ENCODE peak calls at places on chromosomes 16 and 17, in four cellular contexts. T, K, C and S are unnamed samples.

GRCh38 chr16:5041604-5042133 is 7.9 kb upstream of the NAGPA start:
- DNase-seq in T (peak; percentile 31), K (no peak), C (peak; percentile 51), S (no peak)

GRCh38 chr17:64992325-64992802 is 64.2 kb downstream of the GNA13 start:
- DNase-seq in T (no peak), K (no peak), C (peak; percentile 51), S (no peak)

GRCh38 chr17:6491071-6491700 is 46.9 kb downstream of the PIMREG start:
- DNase-seq in T (no peak), K (no peak), C (no peak), S (no peak)

GRCh38 chr16:57303021-57303909 is 18.8 kb upstream of the PLLP start:
- DNase-seq in K (no peak), C (no peak), T (no peak), S (no peak)

GRCh38 chr17:31654936-31655335 is 204.1 kb downstream of the COPRS start:
- DNase-seq in T (no peak), C (no peak), K (no peak), S (no peak)

GRCh38 chr17:79806863-79807720 is 10.2 kb upstream of the CBX8 start:
- DNase-seq in T (no peak), K (no peak), C (no peak), S (no peak)

GRCh38 chr16:29148867-29149272 is 164.0 kb downstream of the LAT start:
- DNase-seq in T (no peak), C (no peak), K (no peak), S (no peak)

GRCh38 chr17:74873874-74874614 is 1.2 kb upstream of the FDXR start:
- DNase-seq in T (peak; percentile 10), K (no peak), C (no peak), S (no peak)

DNA sequence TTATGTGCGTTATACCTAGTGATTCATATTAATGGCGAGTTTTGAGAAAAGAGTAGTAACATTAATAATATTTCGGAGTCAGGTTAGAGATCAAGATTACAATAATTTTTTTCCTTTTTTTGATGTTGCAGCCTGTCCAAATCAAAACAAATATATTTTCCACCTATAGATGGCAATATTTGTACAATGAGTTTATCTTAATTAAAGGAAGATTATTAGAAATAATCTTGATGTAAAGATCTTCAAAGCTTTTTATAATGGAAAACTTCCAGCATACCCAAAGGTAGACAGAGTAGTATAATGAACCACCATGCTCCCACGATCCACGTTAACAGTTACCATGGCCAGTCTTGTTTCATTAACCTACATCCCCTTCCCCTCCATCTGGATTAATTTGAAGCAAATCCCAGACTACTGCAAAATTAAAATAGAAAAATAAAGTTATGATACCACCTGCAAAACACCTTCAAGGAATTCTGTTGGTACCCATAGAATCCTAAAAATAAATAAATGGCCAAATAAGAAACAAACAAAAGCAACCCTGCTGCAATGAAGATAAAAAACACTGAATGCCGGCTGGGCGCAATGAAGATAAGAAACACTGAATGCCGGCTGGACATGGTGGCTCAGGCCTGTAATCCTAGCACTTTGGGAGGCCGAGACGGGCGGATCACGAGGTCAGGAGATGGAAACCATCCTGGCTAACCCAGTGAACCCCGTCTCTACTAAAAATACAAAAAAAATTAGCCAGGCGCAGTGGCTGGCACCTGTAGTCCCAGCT is 46.5 kb upstream of the GINS3 start:
- DNase-seq in T (peak; percentile 7), C (peak; percentile 11), K (no peak), S (no peak)
- TF ChIP-seq CTCF in T (peak; percentile 13), C (peak; percentile 8), K (no peak), S (peak; percentile 51)

GRCh38 chr17:80826346-80826954 is 165.2 kb upstream of the CHMP6 start:
- DNase-seq in K (no peak), C (no peak), T (no peak), S (no peak)

GRCh38 chr17:80825471-80826345 is 165.9 kb upstream of the CHMP6 start:
- DNase-seq in T (no peak), C (no peak), K (no peak), S (no peak)

GRCh38 chr17:80829166-80829813 is 162.4 kb upstream of the CHMP6 start:
- DNase-seq in K (no peak), C (no peak), T (no peak), S (no peak)

GRCh38 chr17:80827646-80828643 is 163.7 kb upstream of the CHMP6 start:
- DNase-seq in K (no peak), C (no peak), T (no peak), S (no peak)

DNA sequence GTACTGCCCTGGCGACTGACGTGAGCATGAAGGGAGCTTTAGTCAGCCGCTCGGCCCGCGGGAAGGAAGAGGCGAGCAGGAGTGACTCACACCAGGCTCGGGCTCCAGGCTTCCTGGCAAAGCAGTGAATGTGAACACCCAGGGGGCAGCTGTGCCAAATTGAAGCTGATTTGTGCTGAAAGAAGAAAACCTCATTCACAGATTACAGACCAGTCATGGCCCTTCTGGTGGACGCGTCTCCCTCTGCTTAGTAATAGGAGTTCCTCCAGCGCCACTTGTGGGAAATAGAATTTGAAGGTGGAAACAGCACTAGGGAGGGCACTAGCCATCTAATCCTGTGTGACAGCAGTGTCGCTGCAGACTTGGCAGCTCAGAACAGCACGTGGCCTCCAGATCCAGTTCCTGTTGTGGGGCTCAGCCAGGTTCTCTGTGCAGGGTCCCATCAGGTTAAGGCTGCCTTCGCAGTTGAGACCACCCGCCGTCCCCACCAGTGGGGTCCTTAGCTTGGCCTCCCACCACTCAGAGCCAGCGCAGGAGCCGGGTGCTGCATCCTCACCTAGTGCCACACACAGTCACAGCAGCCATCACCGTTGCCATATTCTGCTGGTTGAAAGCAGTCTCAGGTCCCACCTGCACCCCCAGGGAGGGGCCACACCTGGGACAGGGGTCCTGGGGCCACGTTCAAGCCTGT is 164.5 kb upstream of the CHMP6 start:
- DNase-seq in T (peak; percentile 98), K (no peak), C (peak; percentile 98), S (no peak)
- TF ChIP-seq CTCF in T (peak; percentile 20), K (no peak), C (no peak), S (no peak)

DNA sequence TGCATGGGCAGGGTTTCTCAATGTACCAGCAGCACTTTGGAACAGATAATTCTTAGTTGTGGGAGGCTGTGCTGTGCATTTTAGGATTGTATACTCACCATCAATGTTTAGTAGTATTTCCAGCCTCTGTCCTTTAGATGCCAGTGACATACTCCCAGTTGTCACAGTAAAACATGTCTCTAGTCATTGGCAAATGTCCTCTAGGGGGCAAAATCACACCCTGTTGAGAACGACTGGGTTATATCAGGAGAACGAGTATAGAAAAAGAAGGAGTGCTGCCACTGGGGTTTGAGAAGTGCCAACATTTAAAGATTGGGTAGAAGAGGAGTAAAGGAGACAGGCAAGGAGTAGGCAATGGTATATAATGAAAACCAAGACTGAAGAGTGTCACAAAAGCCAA is 37.9 kb upstream of the SMIM36 start:
- DNase-seq in K (no peak), C (peak; percentile 37), T (peak; percentile 15), S (no peak)
- TF ChIP-seq CTCF in K (no peak), C (peak; percentile 21), T (peak; percentile 30), S (peak; percentile 20)

GRCh38 chr16:2896480-2897010 is 13.5 kb downstream of the FLYWCH2 start:
- DNase-seq in T (no peak), C (no peak), K (no peak), S (no peak)
- TF ChIP-seq CTCF in T (no peak), C (no peak), K (no peak), S (no peak)

GRCh38 chr16:89410794-89411309 is 79.5 kb downstream of the ANKRD11 start:
- DNase-seq in K (no peak), C (peak; percentile 91), T (peak; percentile 85), S (no peak)
- TF ChIP-seq CTCF in K (no peak), C (peak; percentile 6), T (peak; percentile 16), S (no peak)

GRCh38 chr16:69615528-69615927 is 49.8 kb downstream of the NFAT5 start:
- DNase-seq in T (no peak), C (no peak), K (no peak), S (no peak)
- TF ChIP-seq CTCF in T (no peak), C (no peak), K (no peak), S (no peak)

GRCh38 chr17:67082110-67082509 is 37.8 kb downstream of the CACNG1 start:
- DNase-seq in K (no peak), C (no peak), T (no peak), S (no peak)
- TF ChIP-seq CTCF in K (no peak), C (no peak), T (no peak), S (no peak)